ENCODE peak calls at places on chromosomes 12 and 14, in eight cellular contexts. C is breast epithelium, D is sigmoid colon, U is stomach, E is transverse colon, P is H1, G is prostate gland, K is endothelial cell of umbilical vein. J is an unnamed sample. For H3K9me3, the result is how much of the 10 kb centered on the place peaks cover.

GRCh38 chr14:103393687-103394626 is 8.7 kb downstream of the MARK3 start:
- DNase-seq in G (no peak), P (no peak), D (no peak), C (no peak), U (no peak), K (peak), E (no peak), J (no peak)

GRCh38 chr12:132886529-132887477 is 602 bp downstream of the CHFR start:
- DNase-seq in P (no peak), C (no peak), D (peak), K (peak), E (peak), G (no peak), U (peak), J (no peak)

GRCh38 chr12:26195250-26195640 is at the start of gene SSPN:
- DNase-seq in D (peak), E (peak), K (peak), G (peak), U (peak), P (peak), C (peak), J (peak)

GRCh38 chr12:131803995-131804521 is 24.1 kb upstream of the MMP17 start:
- DNase-seq in U (no peak), C (no peak), D (no peak), E (peak), P (no peak), G (no peak), K (peak), J (no peak)

GRCh38 chr12:32611986-32612385 is 67.1 kb upstream of the DNM1L start:
- DNase-seq in U (no peak), K (no peak), C (no peak), P (no peak), G (no peak), E (no peak), D (no peak), J (no peak)

GRCh38 chr12:94963649-94964048 is 39.8 kb downstream of the NDUFA12 start:
- DNase-seq in E (no peak), C (no peak), D (no peak), K (no peak), U (no peak), G (no peak), P (no peak), J (no peak)

GRCh38 chr14:75440733-75441474 is 13.1 kb downstream of the JDP2 start:
- DNase-seq in E (no peak), U (peak), C (no peak), D (peak), P (no peak), G (peak), K (no peak), J (no peak)

GRCh38 chr12:114408881-114409795 is 3.2 kb upstream of the TBX5 start:
- DNase-seq in D (no peak), C (no peak), U (no peak), E (no peak), G (no peak), P (no peak), K (no peak), J (no peak)

GRCh38 chr12:79452906-79453305 is 237.9 kb downstream of the PAWR start:
- DNase-seq in K (no peak), P (no peak), C (no peak), G (no peak), U (no peak), E (no peak), D (no peak), J (peak)

GRCh38 chr12:43148711-43149110 is 403.3 kb downstream of the ADAMTS20 start:
- DNase-seq in G (no peak), U (no peak), C (no peak), D (no peak), K (no peak), E (no peak), P (no peak), J (no peak)

GRCh38 chr12:133221241-133221640 is 14.4 kb downstream of the ANHX start:
- DNase-seq in K (no peak), D (no peak), U (no peak), C (no peak), G (no peak), E (no peak), P (no peak), J (no peak)

GRCh38 chr12:67788118-67788517 is 139.6 kb downstream of the DYRK2 start:
- DNase-seq in G (no peak), U (no peak), D (no peak), K (no peak), P (no peak), E (no peak), C (no peak), J (no peak)

GRCh38 chr12:104933778-104934177 is 24.3 kb downstream of the SLC41A2 start:
- DNase-seq in C (no peak), P (no peak), E (no peak), G (no peak), D (no peak), K (no peak), U (no peak), J (no peak)

GRCh38 chr12:89542912-89543592 is 17.2 kb upstream of the POC1B start:
- DNase-seq in P (peak), D (peak), G (peak), U (peak), C (peak), K (peak), E (peak), J (no peak)

GRCh38 chr14:54299393-54300363 is 97.1 kb upstream of the CDKN3 start:
- DNase-seq in D (no peak), E (no peak), P (no peak), C (no peak), G (no peak), U (no peak), K (peak), J (no peak)

GRCh38 chr12:107990325-107990724 is 138.8 kb upstream of the WSCD2 start:
- DNase-seq in K (peak), E (peak), D (no peak), U (no peak), G (peak), P (peak), C (no peak), J (no peak)

GRCh38 chr12:57106021-57106708 is 5.0 kb downstream of the STAT6 start:
- DNase-seq in P (no peak), D (no peak), E (no peak), C (no peak), G (no peak), K (no peak), U (peak), J (no peak)

GRCh38 chr12:57105011-57105753 is 6.0 kb downstream of the STAT6 start:
- DNase-seq in K (no peak), E (no peak), U (peak), C (no peak), D (no peak), G (no peak), P (no peak), J (no peak)

GRCh38 chr12:57103856-57104255 is 7.3 kb downstream of the STAT6 start:
- DNase-seq in D (no peak), E (no peak), P (no peak), K (no peak), C (no peak), U (no peak), G (no peak), J (no peak)

GRCh38 chr12:57101892-57102695 is 9.1 kb downstream of the STAT6 start:
- DNase-seq in U (peak), C (no peak), P (no peak), K (no peak), E (peak), D (no peak), G (no peak), J (no peak)

DNA sequence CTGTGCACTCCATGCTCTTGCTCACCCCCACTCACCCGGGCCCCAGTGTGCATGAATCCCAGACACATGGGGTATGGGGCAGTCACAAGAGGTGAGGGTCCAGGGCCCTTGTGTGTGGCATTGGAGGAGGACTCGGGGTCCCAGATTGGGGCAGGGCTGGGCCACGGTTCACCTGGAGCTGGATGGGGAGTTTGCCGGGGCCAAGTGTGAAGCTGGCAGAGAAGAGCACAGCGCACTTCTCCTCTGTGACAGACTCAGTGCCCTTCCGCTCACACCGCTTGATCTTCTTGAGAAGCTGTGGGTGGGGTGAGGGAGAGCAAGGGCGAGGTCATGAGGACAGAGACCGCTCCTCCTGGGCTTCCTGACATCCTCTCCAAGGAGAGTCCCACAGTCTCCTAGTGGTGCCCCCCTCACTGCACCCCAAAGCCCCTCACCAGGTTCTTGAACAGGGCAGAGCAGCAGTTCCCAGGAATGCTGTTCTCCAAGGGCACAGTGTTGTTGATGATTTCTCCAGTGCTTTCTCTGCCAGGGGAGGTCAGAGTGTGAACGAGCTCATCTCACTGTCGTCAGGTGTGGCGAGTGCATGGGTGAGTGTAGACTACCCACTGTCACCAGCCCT is 6.8 kb downstream of the STAT6 start:
- DNase-seq in K (no peak), E (no peak), G (no peak), P (no peak), D (no peak), C (no peak), U (peak), J (no peak)
- TF ChIP-seq POLR2A in K (no peak), E (no peak), G (no peak), P (no peak), D (no peak), C (no peak), U (no peak), J (no peak)

GRCh38 chr12:111394480-111394879 is 11.2 kb upstream of the SH2B3 start:
- DNase-seq in E (no peak), C (no peak), P (no peak), D (no peak), K (no peak), G (no peak), U (no peak), J (no peak)
- TF ChIP-seq POLR2AphosphoS5 in E (no peak), C (no peak), P (no peak), D (no peak), K (no peak), G (no peak), U (no peak), J (no peak)

GRCh38 chr12:34295366-34296142 is 273.3 kb downstream of the ALG10 start:
- DNase-seq in E (peak), K (no peak), G (no peak), U (no peak), C (no peak), D (peak), P (no peak), J (peak)

GRCh38 chr12:34294671-34295365 is 272.5 kb downstream of the ALG10 start:
- DNase-seq in U (no peak), G (no peak), P (no peak), D (peak), C (no peak), K (no peak), E (peak), J (no peak)

GRCh38 chr12:34296143-34297041 is 274.1 kb downstream of the ALG10 start:
- DNase-seq in P (no peak), U (no peak), G (no peak), C (no peak), D (peak), E (no peak), K (no peak), J (peak)

GRCh38 chr12:34292736-34293625 is 270.7 kb downstream of the ALG10 start:
- DNase-seq in K (no peak), U (no peak), D (peak), E (peak), G (no peak), P (no peak), C (no peak), J (peak)

GRCh38 chr12:34294137-34294536 is 271.8 kb downstream of the ALG10 start:
- DNase-seq in C (no peak), K (no peak), G (no peak), D (no peak), E (no peak), P (no peak), U (no peak), J (peak)
- H3K9me3 ChIP-seq in C (half or more), K (under half), G (under half), D (under half), E (under half), P (half or more), U (half or more), J (under half)

GRCh38 chr14:32202941-32203882 is at the start of gene RNU6-8:
- DNase-seq in E (peak), C (peak), D (peak), P (peak), U (peak), K (peak), G (peak), J (peak)
- TF ChIP-seq POLR2A in E (peak), C (no peak), D (peak), P (no peak), U (no peak), K (peak), G (peak), J (peak)

GRCh38 chr12:113040722-113041168 is 15.8 kb upstream of the DTX1 start:
- DNase-seq in C (no peak), U (peak), D (peak), G (no peak), P (no peak), E (peak), K (peak), J (no peak)
- TF ChIP-seq POLR2AphosphoS5 in C (peak), U (peak), D (no peak), G (no peak), P (no peak), E (no peak), K (peak), J (no peak)

DNA sequence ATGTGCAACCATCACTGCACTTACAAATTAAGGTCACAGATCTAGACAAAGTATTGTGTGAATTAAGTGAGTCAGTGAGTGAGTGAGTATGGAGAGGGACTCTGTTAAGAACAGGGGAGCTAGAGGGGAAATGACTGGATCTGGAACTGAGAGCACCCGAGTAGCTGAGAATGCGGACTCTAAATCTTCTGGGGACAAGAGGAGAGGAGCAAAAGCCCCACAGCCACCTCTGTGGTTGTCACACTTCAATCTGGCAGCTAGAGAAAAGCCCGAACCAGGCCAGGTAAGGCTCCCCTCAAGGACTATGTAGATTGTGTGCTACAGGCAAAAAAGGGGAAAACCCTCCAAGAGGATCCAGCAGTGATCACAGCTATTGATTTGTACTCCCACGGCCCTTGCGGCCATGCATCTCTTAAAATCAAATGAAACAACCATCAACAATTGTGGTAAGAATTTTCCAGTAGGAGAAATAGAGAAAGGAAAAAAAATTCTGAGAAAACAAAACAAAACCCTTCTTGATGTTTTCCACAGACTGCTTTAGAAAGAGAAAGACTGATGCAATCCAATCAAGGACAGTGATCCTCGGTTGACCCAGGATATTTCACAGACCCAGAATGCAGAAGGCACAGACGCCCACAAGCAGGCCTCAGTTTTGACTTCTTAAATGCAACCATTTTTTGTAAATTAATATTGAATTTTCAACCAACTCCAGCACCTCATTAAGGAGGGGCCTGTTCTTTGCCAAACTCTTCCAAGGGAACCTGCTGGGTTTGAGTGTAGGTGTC is 109.6 kb downstream of the SLC38A6 start:
- DNase-seq in E (no peak), C (no peak), P (no peak), D (no peak), U (no peak), K (no peak), G (no peak), J (no peak)
- H3K9me3 ChIP-seq in E (under half), C (under half), P (under half), D (under half), U (under half), K (under half), G (under half), J (under half)

DNA sequence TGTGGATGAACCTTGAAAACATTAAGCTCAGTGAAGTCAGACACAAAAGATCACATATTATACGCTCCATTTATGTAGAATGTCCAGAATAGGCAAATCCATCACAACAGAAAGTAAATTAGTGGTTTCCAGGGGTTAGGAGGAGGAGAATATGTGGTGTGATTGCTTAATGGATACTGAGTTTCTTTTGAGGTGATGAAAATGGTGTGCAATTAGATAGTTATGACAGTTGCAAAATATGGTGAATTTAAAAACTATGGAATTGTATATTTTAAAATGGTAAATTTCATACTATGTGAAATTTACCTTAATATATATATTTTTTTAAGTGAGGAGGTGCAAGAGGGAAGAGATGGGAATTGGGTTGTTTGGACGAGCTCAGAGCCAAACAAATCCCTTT is 46.3 kb upstream of the KICS2 start:
- DNase-seq in U (no peak), G (no peak), P (no peak), E (no peak), K (no peak), C (no peak), D (no peak), J (no peak)
- TF ChIP-seq POLR2A in U (no peak), G (no peak), P (no peak), E (no peak), K (no peak), C (no peak), D (no peak), J (no peak)

J was measured in spleen.